ENCODE peak calls at places on chromosomes 7 and 10, in four cellular contexts. J is ovary, B is mesothelial cell of epicardium, M is astrocyte of the spinal cord. T is an unnamed sample.

GRCh38 chr10:72690071-72690755 is 1.7 kb upstream of the MCU start:
- DNase-seq in B (no peak), M (no peak), J (no peak), T (no peak)

GRCh38 chr7:1331576-1332467 is 99.2 kb downstream of the UNCX start:
- DNase-seq in B (no peak), J (no peak), M (no peak), T (no peak)

GRCh38 chr10:131536676-131537075 is 225.2 kb upstream of the TCERG1L start:
- DNase-seq in J (no peak), B (no peak), M (no peak), T (no peak)

GRCh38 chr10:125127110-125127509 is 33.3 kb downstream of the CTBP2 start:
- DNase-seq in M (no peak), J (no peak), B (no peak), T (no peak)

GRCh38 chr10:102299873-102300272 is 54.5 kb downstream of the GBF1 start:
- DNase-seq in B (no peak), M (peak), J (no peak), T (no peak)

GRCh38 chr7:99193527-99194214 is 14.2 kb downstream of the KPNA7 start:
- DNase-seq in J (no peak), M (peak), B (no peak), T (no peak)

GRCh38 chr7:135770139-135770710 is 21.6 kb upstream of the FAM180A start:
- DNase-seq in J (no peak), B (no peak), M (no peak), T (no peak)

GRCh38 chr7:106031271-106032029 is 68.4 kb downstream of the CDHR3 start:
- DNase-seq in B (no peak), J (peak), M (no peak), T (peak)

GRCh38 chr7:47313564-47313963 is 268.3 kb downstream of the TNS3 start:
- DNase-seq in J (no peak), M (no peak), B (no peak), T (no peak)

GRCh38 chr10:6313107-6313895 is 110.6 kb downstream of the PFKFB3 start:
- DNase-seq in B (no peak), M (no peak), J (no peak), T (no peak)

GRCh38 chr7:16471933-16472332 is 6.4 kb upstream of the SOSTDC1 start:
- DNase-seq in J (no peak), B (no peak), M (no peak), T (no peak)

GRCh38 chr10:34236927-34237326 is 578.2 kb downstream of the PARD3 start:
- DNase-seq in J (no peak), B (no peak), M (peak), T (no peak)

GRCh38 chr7:150869467-150869866 is 17.1 kb downstream of the AOC1 start:
- DNase-seq in M (no peak), J (no peak), B (no peak), T (no peak)

GRCh38 chr7:148950806-148951205 is 66.7 kb upstream of the EZH2 start:
- DNase-seq in M (no peak), J (no peak), B (no peak), T (no peak)

GRCh38 chr10:4470231-4470840 is 355.7 kb upstream of the AKR1E2 start:
- DNase-seq in M (peak), B (no peak), J (no peak), T (no peak)

GRCh38 chr7:22329816-22330524 is 27.0 kb downstream of the RAPGEF5 start:
- DNase-seq in B (no peak), J (no peak), M (no peak), T (no peak)

GRCh38 chr7:11077816-11078215 is 104.1 kb downstream of the PHF14 start:
- DNase-seq in B (no peak), J (no peak), M (no peak), T (no peak)

GRCh38 chr7:92586403-92586802 is 3.8 kb downstream of the FAM133B start:
- DNase-seq in J (no peak), M (no peak), B (no peak), T (no peak)

GRCh38 chr7:68176974-68177373 is 1180.3 kb downstream of the TYW1 start:
- DNase-seq in M (peak), J (peak), B (peak), T (peak)